ENCODE peak calls at places on chromosomes 3 and 15, in four cellular contexts. W is tibial nerve, H is fibroblast of lung, P is GM12865. B is an unnamed sample.

GRCh38 chr3:181609156-181609767 is 102.5 kb upstream of the SOX2 start:
- DNase-seq in W (no peak), H (no peak), P (no peak), B (no peak)

GRCh38 chr15:37758412-37758811 is 176.0 kb upstream of the TMCO5A start:
- DNase-seq in W (no peak), H (no peak), P (no peak), B (no peak)

GRCh38 chr15:57580866-57581265 is 10.8 kb upstream of the MYZAP start:
- DNase-seq in W (no peak), H (no peak), P (no peak), B (no peak)

GRCh38 chr3:74067296-74067695 is 442.6 kb upstream of the PDZRN3 start:
- DNase-seq in W (peak; percentile 7), H (peak; percentile 74), P (no peak), B (no peak)

GRCh38 chr3:133881987-133882825 is 13.5 kb downstream of the RAB6B start:
- DNase-seq in W (no peak), H (no peak), P (no peak), B (no peak)

GRCh38 chr15:22980189-22981136 is at the start of gene CYFIP1:
- DNase-seq in W (peak; percentile 66), H (peak; percentile 81), P (peak; percentile 60), B (no peak)

GRCh38 chr3:127124135-127124534 is 68.8 kb upstream of the PRR23E start:
- DNase-seq in W (no peak), H (peak; percentile 8), P (no peak), B (no peak)

GRCh38 chr3:115790759-115791158 is 167.4 kb downstream of the GAP43 start:
- DNase-seq in W (no peak), H (peak; percentile 96), P (no peak), B (no peak)

GRCh38 chr3:9898467-9899229 is 4.0 kb upstream of the IL17RE start:
- DNase-seq in W (no peak), H (no peak), P (no peak), B (no peak)

GRCh38 chr15:63884953-63885352 is 51.2 kb upstream of the HERC1 start:
- DNase-seq in W (no peak), H (no peak), P (no peak), B (no peak)

DNA sequence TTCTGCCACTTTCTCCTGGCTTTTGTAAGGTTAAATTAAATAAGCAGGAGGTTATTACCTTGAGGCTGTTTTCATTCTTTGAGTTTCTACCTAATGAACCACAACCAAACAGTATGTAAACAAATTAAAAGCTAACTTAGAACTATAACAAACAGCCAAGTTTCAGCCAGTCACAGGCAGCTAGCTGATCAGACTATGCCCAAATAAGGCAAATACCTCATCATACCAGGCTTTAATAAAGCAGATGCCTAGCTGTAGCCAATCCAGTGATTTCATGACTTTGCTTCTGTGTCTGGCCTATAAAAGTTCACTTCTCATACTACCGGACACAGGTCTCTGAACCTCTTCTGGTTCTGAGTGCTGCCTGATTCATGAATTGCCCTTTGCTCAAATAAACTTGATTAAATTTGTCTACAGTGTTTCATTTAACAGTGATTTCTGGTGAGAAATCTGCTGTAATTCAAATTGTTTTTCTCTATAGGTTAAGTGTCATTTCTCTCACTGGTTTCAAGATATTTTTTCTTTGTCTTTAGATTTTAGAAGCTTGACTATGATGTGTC is 24.2 kb downstream of the SH3GL3 start:
- DNase-seq in W (no peak), H (no peak), P (no peak), B (no peak)
- TF ChIP-seq CTCF in W (no peak), H (no peak), P (no peak), B (no peak)

GRCh38 chr3:72641684-72642083 is 206.6 kb downstream of the SHQ1 start:
- DNase-seq in W (no peak), H (no peak), P (no peak), B (no peak)

GRCh38 chr3:72636947-72637647 is 211.1 kb downstream of the SHQ1 start:
- DNase-seq in W (no peak), H (no peak), P (no peak), B (no peak)

GRCh38 chr3:72641072-72641471 is 207.2 kb downstream of the SHQ1 start:
- DNase-seq in W (no peak), H (no peak), P (no peak), B (no peak)

GRCh38 chr3:72635551-72635950 is 212.7 kb downstream of the SHQ1 start:
- DNase-seq in W (no peak), H (no peak), P (no peak), B (no peak)

GRCh38 chr3:72639736-72640135 is 208.5 kb downstream of the SHQ1 start:
- DNase-seq in W (no peak), H (no peak), P (no peak), B (no peak)
- TF ChIP-seq CTCF in W (no peak), H (no peak), P (no peak), B (no peak)

GRCh38 chr3:43953375-43953774 is 262.6 kb downstream of the ABHD5 start:
- DNase-seq in W (no peak), H (no peak), P (no peak), B (no peak)
- TF ChIP-seq CTCF in W (no peak), H (no peak), P (no peak), B (no peak)

GRCh38 chr3:39255503-39256325 is 24.1 kb downstream of the CX3CR1 start:
- DNase-seq in W (no peak), H (no peak), P (peak; percentile 90), B (no peak)

GRCh38 chr3:39254806-39255449 is 24.9 kb downstream of the CX3CR1 start:
- DNase-seq in W (no peak), H (no peak), P (no peak), B (no peak)

GRCh38 chr3:39250116-39250747 is 29.6 kb downstream of the CX3CR1 start:
- DNase-seq in W (no peak), H (no peak), P (no peak), B (no peak)

GRCh38 chr3:39249453-39250115 is 30.3 kb downstream of the CX3CR1 start:
- DNase-seq in W (no peak), H (no peak), P (peak; percentile 51), B (no peak)

DNA sequence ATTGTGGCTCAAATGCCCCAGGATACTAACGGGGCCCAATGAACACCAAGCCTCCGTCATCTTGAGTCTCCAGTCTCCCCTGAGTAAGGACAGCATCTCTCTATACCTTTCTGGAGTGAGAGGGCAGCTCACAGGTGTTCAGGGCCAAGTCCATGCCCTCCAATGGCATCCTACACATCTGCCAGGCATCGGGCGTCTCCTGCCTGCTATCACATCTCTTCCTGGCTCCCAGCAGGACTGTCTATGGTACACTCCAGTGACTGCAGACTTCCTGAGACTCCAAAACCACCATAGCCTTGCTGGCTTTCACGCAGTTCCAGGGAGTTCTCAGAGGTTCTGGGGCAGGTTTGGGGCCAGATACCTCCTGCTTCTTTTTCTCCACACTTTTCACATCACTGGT is 28.3 kb downstream of the CX3CR1 start:
- DNase-seq in W (no peak), H (no peak), P (no peak), B (no peak)
- TF ChIP-seq CTCF in W (no peak), H (no peak), P (no peak), B (no peak)

B was measured in natural killer cell.